ENCODE peak calls at places on chromosomes 12 and 14, in nine cellular contexts. I, P, G, V, Z, B, D, C and E are unnamed samples.

GRCh38 chr14:71533396-71533795 is 398.8 kb upstream of the RGS6 start:
- DNase-seq in B (no peak), P (no peak), V (no peak), D (peak; percentile 24), I (no peak), G (no peak), Z (no peak), C (no peak), E (no peak)

GRCh38 chr12:98060421-98060820 is 455.0 kb upstream of the TMPO start:
- DNase-seq in Z (no peak), B (no peak), C (no peak), V (no peak), P (no peak), D (no peak), I (peak; percentile 17), G (no peak), E (no peak)

GRCh38 chr12:96343347-96343954 is 56.8 kb downstream of the CDK17 start:
- DNase-seq in I (no peak), P (no peak), C (no peak), V (no peak), G (no peak), D (peak; percentile 71), B (no peak), Z (no peak), E (no peak)

GRCh38 chr12:29783773-29784666 is at the start of gene TMTC1:
- DNase-seq in I (peak; percentile 72), Z (peak; percentile 83), B (peak; percentile 65), V (no peak), D (peak; percentile 43), G (peak; percentile 95), P (no peak), C (peak; percentile 29), E (no peak)

GRCh38 chr14:68908201-68908600 is 70.9 kb downstream of the ACTN1 start:
- DNase-seq in V (no peak), P (no peak), C (no peak), I (no peak), G (no peak), D (no peak), B (no peak), Z (no peak), E (no peak)

GRCh38 chr14:97641827-97642226 is 844.6 kb downstream of the VRK1 start:
- DNase-seq in D (no peak), V (no peak), C (no peak), G (no peak), P (no peak), B (peak; percentile 25), I (no peak), Z (no peak), E (no peak)

GRCh38 chr14:53963491-53964227 is 7.0 kb upstream of the BMP4 start:
- DNase-seq in I (no peak), B (no peak), V (no peak), G (no peak), D (peak; percentile 46), P (no peak), C (no peak), Z (no peak), E (no peak)

GRCh38 chr12:16008442-16008841 is 97.3 kb downstream of the DERA start:
- DNase-seq in G (no peak), Z (no peak), P (no peak), C (no peak), D (no peak), B (no peak), I (no peak), V (no peak), E (no peak)